ENCODE peak calls at places on chromosomes 6 and 20, in six cellular contexts. D, L, K, S, Z and I are unnamed samples.

GRCh38 chr6:107539409-107539808 is 49.5 kb downstream of the SOBP start:
- DNase-seq in L (no peak), S (no peak), D (no peak), Z (peak), K (peak), I (no peak)

GRCh38 chr6:70706491-70707123 is 38.9 kb downstream of the SMAP1 start:
- DNase-seq in K (peak), D (peak), L (no peak), Z (peak), S (no peak), I (no peak)

GRCh38 chr6:5540375-5540774 is 279.1 kb downstream of the FARS2 start:
- DNase-seq in K (no peak), L (no peak), D (no peak), S (no peak), Z (no peak), I (no peak)

GRCh38 chr6:7787137-7787575 is 61.3 kb downstream of the BMP6 start:
- DNase-seq in L (no peak), Z (no peak), K (no peak), D (no peak), S (no peak), I (no peak)

GRCh38 chr6:11766056-11766455 is 12.5 kb downstream of the ADTRP start:
- DNase-seq in S (no peak), K (peak), Z (no peak), D (peak), L (no peak), I (no peak)

GRCh38 chr6:68343901-68344300 is 291.2 kb upstream of the ADGRB3 start:
- DNase-seq in K (peak), D (peak), Z (peak), S (peak), L (no peak), I (peak)

GRCh38 chr6:43790031-43790430 is 20.0 kb downstream of the VEGFA start:
- DNase-seq in S (no peak), Z (no peak), L (no peak), K (no peak), D (no peak), I (no peak)

GRCh38 chr6:100115702-100116101 is 121.7 kb upstream of the MCHR2 start:
- DNase-seq in Z (no peak), K (no peak), S (no peak), D (no peak), L (no peak), I (no peak)

GRCh38 chr6:142171351-142171750 is 24.3 kb downstream of the VTA1 start:
- DNase-seq in L (no peak), K (no peak), D (no peak), S (no peak), Z (no peak), I (no peak)

GRCh38 chr20:35988910-35989463 is 20.6 kb downstream of the CNBD2 start:
- DNase-seq in D (no peak), K (peak), S (no peak), L (no peak), Z (no peak), I (no peak)

GRCh38 chr6:52551483-52552277 is 25.2 kb downstream of the TRAM2 start:
- DNase-seq in S (peak), D (peak), K (no peak), Z (peak), L (no peak), I (peak)

GRCh38 chr6:43811101-43812099 is 41.4 kb downstream of the VEGFA start:
- DNase-seq in S (no peak), K (peak), D (no peak), L (no peak), Z (no peak), I (no peak)

DNA sequence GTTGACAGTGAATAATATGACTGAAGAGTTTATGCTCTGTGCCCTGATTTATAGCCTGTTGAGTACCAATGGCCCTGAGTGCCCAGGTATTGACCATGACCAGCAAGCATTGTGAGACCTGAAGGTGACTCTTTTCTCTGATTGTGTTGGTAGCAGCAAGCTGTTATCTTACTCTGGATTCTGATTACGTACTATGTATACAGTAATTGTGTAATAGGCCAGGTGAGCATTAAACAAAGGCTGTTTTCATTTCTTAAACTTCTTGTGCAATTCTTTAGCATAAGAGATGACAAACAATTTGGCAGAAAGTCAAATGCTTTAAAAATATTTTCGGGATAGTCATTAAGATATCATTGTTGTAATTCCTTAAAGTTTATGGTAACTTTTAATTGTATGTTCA is 111.7 kb upstream of the PTPRK start:
- DNase-seq in D (no peak), K (no peak), S (no peak), Z (peak), L (no peak), I (no peak)
- TF ChIP-seq CREB1 in D (no peak), K (no peak), S (no peak), Z (peak), L (no peak), I (no peak)

DNA sequence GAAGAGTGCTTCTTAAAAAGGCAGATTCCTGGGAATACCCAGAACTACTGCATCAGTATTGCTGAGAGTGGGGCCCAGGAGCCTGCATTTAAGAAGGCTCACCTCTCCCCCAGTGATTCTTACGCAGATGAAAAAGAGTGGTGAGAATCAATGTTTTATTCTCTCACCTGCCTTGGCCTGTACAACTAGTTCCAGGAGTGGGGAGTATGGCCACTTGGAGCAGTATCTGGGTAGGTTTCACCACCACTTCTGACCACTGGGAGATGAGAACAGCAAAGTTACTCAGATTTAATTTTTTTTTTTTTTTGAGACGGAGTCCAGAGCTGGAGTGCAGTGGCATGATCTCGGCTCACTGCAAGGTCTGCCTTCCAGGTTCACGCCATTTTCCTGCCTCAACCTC is 16.9 kb downstream of the CAP2 start:
- DNase-seq in L (no peak), K (no peak), S (no peak), D (no peak), Z (no peak), I (no peak)
- TF ChIP-seq CREB1 in L (no peak), K (no peak), S (no peak), D (no peak), Z (no peak), I (no peak)

GRCh38 chr6:158383542-158383941 is 71.3 kb downstream of the TULP4 start:
- DNase-seq in Z (no peak), K (no peak), D (no peak), L (no peak), S (no peak), I (no peak)
- TF ChIP-seq CREB1 in Z (no peak), K (no peak), D (no peak), L (no peak), S (no peak), I (no peak)

GRCh38 chr20:58308680-58309527 is 611 bp upstream of the RAB22A start:
- DNase-seq in L (no peak), K (peak), S (peak), D (peak), Z (no peak), I (peak)
- TF ChIP-seq CREB1 in L (no peak), K (no peak), S (no peak), D (no peak), Z (no peak), I (no peak)

GRCh38 chr6:33692760-33693158 is 18.7 kb downstream of the UQCC2 start:
- DNase-seq in K (no peak), D (no peak), Z (no peak), S (no peak), L (no peak), I (no peak)
- TF ChIP-seq CREB1 in K (no peak), D (no peak), Z (no peak), S (no peak), L (peak), I (no peak)

GRCh38 chr20:15875446-15875845 is 697.8 kb downstream of the KIF16B start:
- DNase-seq in D (no peak), S (no peak), Z (no peak), L (no peak), K (no peak), I (no peak)
- TF ChIP-seq CREB1 in D (no peak), S (no peak), Z (no peak), L (no peak), K (no peak), I (no peak)

GRCh38 chr20:4159765-4160490 is 144.6 kb upstream of the RNF24 start:
- DNase-seq in D (no peak), L (no peak), Z (no peak), K (no peak), S (peak), I (no peak)
- TF ChIP-seq CREB1 in D (no peak), L (no peak), Z (no peak), K (no peak), S (no peak), I (no peak)

GRCh38 chr6:130717657-130718056 is 109.5 kb upstream of the SMLR1 start:
- DNase-seq in S (no peak), L (no peak), D (no peak), Z (no peak), K (no peak), I (no peak)
- TF ChIP-seq CREB1 in S (no peak), L (no peak), D (no peak), Z (no peak), K (no peak), I (no peak)

GRCh38 chr6:147128056-147128455 is 76.2 kb upstream of the STXBP5 start:
- DNase-seq in L (no peak), K (no peak), D (no peak), Z (no peak), S (no peak), I (no peak)

GRCh38 chr6:147131728-147132127 is 72.5 kb upstream of the STXBP5 start:
- DNase-seq in Z (no peak), S (no peak), K (peak), L (no peak), D (peak), I (no peak)

GRCh38 chr6:147122823-147123222 is 81.4 kb upstream of the STXBP5 start:
- DNase-seq in S (no peak), K (no peak), L (no peak), Z (no peak), D (no peak), I (no peak)

GRCh38 chr6:147126618-147127022 is 77.6 kb upstream of the STXBP5 start:
- DNase-seq in D (peak), S (no peak), K (peak), Z (no peak), L (no peak), I (no peak)

DNA sequence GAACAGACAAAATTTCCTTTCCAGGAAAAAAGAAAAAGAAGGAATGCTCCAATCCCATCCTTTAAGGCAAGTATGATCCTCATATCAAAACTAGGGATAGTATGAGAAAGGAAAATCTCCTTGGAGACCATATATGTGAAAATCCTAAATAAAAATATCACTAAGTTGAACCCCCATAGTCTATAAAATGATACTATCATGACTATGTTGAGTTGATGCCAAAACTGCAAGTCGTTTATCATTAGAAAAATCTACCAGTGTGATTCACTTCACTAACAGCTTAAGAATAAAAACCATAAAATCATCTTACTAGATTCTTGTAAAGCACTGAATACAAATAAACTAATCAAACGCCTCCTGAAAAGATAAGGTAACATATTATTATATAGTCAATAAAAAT is 76.6 kb upstream of the STXBP5 start:
- DNase-seq in D (no peak), Z (no peak), S (no peak), K (no peak), L (no peak), I (no peak)
- TF ChIP-seq CREB1 in D (no peak), Z (no peak), S (no peak), K (no peak), L (no peak), I (no peak)